ENCODE peak calls at places on chromosomes 16 and 17, in seven cellular contexts. D, M, O, L, P, N and Q are unnamed samples.
A peak's percentile ranks its signal among the peaks of the same experiment; 100 is the strongest.

GRCh38 chr17:70629902-70630301 is 460.6 kb downstream of the KCNJ2 start:
- DNase-seq in D (no peak), N (no peak), M (peak; percentile 29), P (no peak), L (no peak), O (no peak), Q (no peak)

GRCh38 chr16:350203-350602 is 2.3 kb downstream of the AXIN1 start:
- DNase-seq in M (no peak), L (no peak), O (no peak), P (no peak), N (no peak), D (no peak), Q (no peak)

GRCh38 chr17:9987779-9988585 is 82.9 kb upstream of the RCVRN start:
- DNase-seq in M (no peak), D (peak; percentile 34), N (peak; percentile 47), O (no peak), L (peak; percentile 48), P (peak; percentile 69), Q (peak; percentile 58)

GRCh38 chr17:2386400-2387085 is 14.3 kb downstream of the MNT start:
- DNase-seq in D (no peak), O (no peak), M (no peak), P (no peak), N (peak; percentile 11), L (no peak), Q (no peak)

GRCh38 chr17:75084039-75084660 is 3.6 kb upstream of the SLC16A5 start:
- DNase-seq in D (no peak), L (no peak), P (no peak), O (peak; percentile 69), N (no peak), M (peak; percentile 10), Q (peak; percentile 71)

GRCh38 chr17:28507567-28508195 is 1.5 kb downstream of the FOXN1 start:
- DNase-seq in M (no peak), N (no peak), P (no peak), D (no peak), O (no peak), L (no peak), Q (no peak)

GRCh38 chr16:70689970-70690905 is 4.4 kb upstream of the MTSS2 start:
- DNase-seq in N (peak; percentile 40), O (no peak), L (no peak), D (peak; percentile 14), P (no peak), M (no peak), Q (no peak)

GRCh38 chr17:80256034-80256350 is 4.7 kb upstream of the RNF213 start:
- DNase-seq in D (no peak), N (no peak), P (no peak), O (no peak), L (no peak), M (no peak), Q (no peak)

GRCh38 chr17:44610871-44611270 is 45.4 kb upstream of the MEIOC start:
- DNase-seq in D (no peak), P (no peak), O (no peak), L (no peak), N (no peak), M (no peak), Q (peak; percentile 54)